ENCODE peak calls at places on chromosome 4, in nine cellular contexts. E is activated CD4-positive, alpha-beta memory T cell treated with anti-CD3 and anti-CD28 coated beads for 36 hours; I is CD8-positive, alpha-beta memory T cell; R is left cardiac atrium; C is mesendoderm; B is fibroblast of pulmonary artery; Q is osteocyte; M is MG63; X is breast epithelium. H is an unnamed sample.

GRCh38 chr4:40915318-40916217 is 165.8 kb downstream of the NSUN7 start:
- DNase-seq in E (peak), I (no peak), R (no peak), C (no peak), B (no peak), Q (no peak), M (peak), X (no peak), H (no peak)

GRCh38 chr4:112173593-112174559 is 28.6 kb downstream of the FAM241A start:
- DNase-seq in E (no peak), I (no peak), R (no peak), C (no peak), B (no peak), Q (no peak), M (peak), X (no peak), H (no peak)

GRCh38 chr4:48109413-48110263 is 24.4 kb downstream of the TXK start:
- DNase-seq in E (no peak), I (no peak), R (no peak), C (peak), B (peak), Q (no peak), M (no peak), X (no peak), H (peak)

GRCh38 chr4:74635490-74636123 is 158.7 kb downstream of the BTC start:
- DNase-seq in E (no peak), I (no peak), R (no peak), C (no peak), B (no peak), Q (no peak), M (no peak), X (no peak), H (no peak)

GRCh38 chr4:102230194-102230593 is 115.1 kb downstream of the SLC39A8 start:
- DNase-seq in E (no peak), I (no peak), R (no peak), C (no peak), B (no peak), Q (no peak), M (no peak), X (no peak), H (no peak)

GRCh38 chr4:81786063-81786763 is 314.5 kb upstream of the RASGEF1B start:
- DNase-seq in E (no peak), I (no peak), R (peak), C (no peak), B (peak), Q (no peak), M (no peak), X (no peak), H (no peak)

GRCh38 chr4:82792912-82793649 is 5.5 kb downstream of the SCD5 start:
- DNase-seq in E (no peak), I (no peak), R (no peak), C (no peak), B (no peak), Q (no peak), M (no peak), X (no peak), H (no peak)

GRCh38 chr4:137532869-137533236 is 559 bp upstream of the PCDH18 start:
- DNase-seq in E (no peak), I (no peak), R (no peak), C (no peak), B (no peak), Q (no peak), M (no peak), X (no peak), H (no peak)

GRCh38 chr4:87422104-87423052 is at the start of gene NUDT9:
- DNase-seq in E (peak), I (peak), R (peak), C (peak), B (peak), Q (peak), M (peak), X (peak), H (peak)

GRCh38 chr4:156774422-156774821 is 197.2 kb downstream of the PDGFC start:
- DNase-seq in E (no peak), I (no peak), R (no peak), C (no peak), B (peak), Q (no peak), M (peak), X (no peak), H (no peak)

GRCh38 chr4:89518259-89518658 is 210.7 kb upstream of the GPRIN3 start:
- DNase-seq in E (no peak), I (no peak), R (no peak), C (no peak), B (no peak), Q (no peak), M (no peak), X (no peak), H (no peak)

GRCh38 chr4:54566608-54567007 is 91.1 kb upstream of the KIT start:
- DNase-seq in E (no peak), I (no peak), R (no peak), C (peak), B (no peak), Q (no peak), M (no peak), X (no peak), H (no peak)

GRCh38 chr4:38154681-38155588 is 194.7 kb downstream of the PTTG2 start:
- DNase-seq in E (peak), I (no peak), R (peak), C (no peak), B (no peak), Q (no peak), M (peak), X (no peak), H (no peak)

GRCh38 chr4:2125831-2126230 is 66.7 kb downstream of the NAT8L start:
- DNase-seq in E (no peak), I (no peak), R (no peak), C (no peak), B (no peak), Q (peak), M (no peak), X (no peak), H (no peak)

H was measured in effector memory CD8-positive, alpha-beta T cell.